ENCODE peak calls at places on chromosomes 7 and 10, in four cellular contexts. One of them, this sample, is unnamed.

GRCh38 chr10:46227571-46228075 is 59.2 kb upstream of the ANTXRL start:
- DNase-seq in Daoy: no peak
- DNase-seq in CD8-positive, alpha-beta T cell: no peak
- DNase-seq in neuronal stem cell: no peak
- DNase-seq in this sample: no peak

GRCh38 chr7:112484671-112485097 is 3.9 kb downstream of the LSMEM1 start:
- DNase-seq in neuronal stem cell: no peak
- DNase-seq in CD8-positive, alpha-beta T cell: no peak
- DNase-seq in Daoy: peak; percentile 75
- DNase-seq in this sample: no peak

GRCh38 chr7:129574487-129574886 is 37.0 kb upstream of the NRF1 start:
- DNase-seq in CD8-positive, alpha-beta T cell: no peak
- DNase-seq in neuronal stem cell: no peak
- DNase-seq in Daoy: peak; percentile 79
- DNase-seq in this sample: no peak

GRCh38 chr7:151206914-151207313 is 3.4 kb downstream of the H2BK1 start:
- DNase-seq in Daoy: peak; percentile 47
- DNase-seq in CD8-positive, alpha-beta T cell: no peak
- DNase-seq in neuronal stem cell: no peak
- DNase-seq in this sample: no peak

GRCh38 chr10:4344544-4344994 is 481.4 kb upstream of the AKR1E2 start:
- DNase-seq in Daoy: peak; percentile 90
- DNase-seq in CD8-positive, alpha-beta T cell: no peak
- DNase-seq in neuronal stem cell: no peak
- DNase-seq in this sample: peak; percentile 79

GRCh38 chr7:2980406-2981102 is 63.1 kb downstream of the CARD11 start:
- DNase-seq in CD8-positive, alpha-beta T cell: no peak
- DNase-seq in Daoy: no peak
- DNase-seq in neuronal stem cell: no peak
- DNase-seq in this sample: no peak

GRCh38 chr7:23205861-23206510 is 24.1 kb downstream of the NUP42 start:
- DNase-seq in Daoy: no peak
- DNase-seq in CD8-positive, alpha-beta T cell: no peak
- DNase-seq in neuronal stem cell: no peak
- DNase-seq in this sample: peak; percentile 27

GRCh38 chr7:82443801-82444219 is 233 bp upstream of the CACNA2D1 start:
- DNase-seq in Daoy: peak; percentile 86
- DNase-seq in CD8-positive, alpha-beta T cell: no peak
- DNase-seq in neuronal stem cell: peak; percentile 59
- DNase-seq in this sample: peak; percentile 81

GRCh38 chr7:66597472-66597871 is 31.2 kb upstream of the KCTD7 start:
- DNase-seq in Daoy: no peak
- DNase-seq in CD8-positive, alpha-beta T cell: no peak
- DNase-seq in neuronal stem cell: no peak
- DNase-seq in this sample: no peak